ENCODE peak calls at places on chromosome 7, in eight cellular contexts. Z is G401, Q is brain microvascular endothelial cell, E is IMR-90, D is Calu3, U is left cardiac atrium, B is midbrain, P is C1 segment of cervical spinal cord. K is an unnamed sample.

GRCh38 chr7:103679156-103680132 is 233.4 kb upstream of the SLC26A5 start:
- DNase-seq in B (no peak), P (no peak), E (peak), U (no peak), Z (peak), Q (no peak), D (no peak), K (no peak)

GRCh38 chr7:35695987-35696386 is 1.1 kb upstream of the HERPUD2 start:
- DNase-seq in Z (no peak), B (no peak), P (no peak), U (no peak), D (no peak), Q (no peak), E (no peak), K (no peak)

GRCh38 chr7:116543664-116544063 is 18.8 kb downstream of the CAV1 start:
- DNase-seq in Q (no peak), B (no peak), P (no peak), Z (no peak), E (peak), U (no peak), D (no peak), K (no peak)

GRCh38 chr7:130486114-130486962 is 5.5 kb upstream of the MEST start:
- DNase-seq in B (peak), U (peak), P (peak), Z (peak), Q (no peak), D (peak), E (no peak), K (peak)

GRCh38 chr7:157396316-157397035 is 59.7 kb downstream of the DNAJB6 start:
- DNase-seq in P (no peak), B (no peak), U (no peak), D (no peak), E (no peak), Q (no peak), Z (no peak), K (no peak)

GRCh38 chr7:132248841-132249590 is 327.3 kb downstream of the PLXNA4 start:
- DNase-seq in Z (peak), Q (no peak), U (no peak), D (no peak), E (no peak), B (no peak), P (no peak), K (no peak)

GRCh38 chr7:147909712-147910111 is 680.9 kb upstream of the C7orf33 start:
- DNase-seq in U (no peak), Q (no peak), Z (no peak), B (no peak), D (no peak), E (no peak), P (no peak), K (no peak)

GRCh38 chr7:4612939-4613841 is 68.9 kb upstream of the FOXK1 start:
- DNase-seq in U (peak), B (peak), Q (peak), P (peak), D (peak), Z (no peak), E (peak), K (no peak)

GRCh38 chr7:74022507-74022906 is 5.5 kb upstream of the ELN start:
- DNase-seq in Z (no peak), P (no peak), E (no peak), Q (no peak), D (no peak), B (no peak), U (no peak), K (no peak)

GRCh38 chr7:123060446-123060845 is 64.9 kb upstream of the TAS2R16 start:
- DNase-seq in P (no peak), E (no peak), U (no peak), Z (peak), B (no peak), Q (no peak), D (no peak), K (no peak)

GRCh38 chr7:94243312-94243711 is 151.4 kb upstream of the COL1A2 start:
- DNase-seq in U (no peak), D (no peak), Q (no peak), E (no peak), P (no peak), B (no peak), Z (no peak), K (no peak)

GRCh38 chr7:99403764-99404163 is 4.6 kb downstream of the PDAP1 start:
- DNase-seq in U (no peak), Q (no peak), P (no peak), Z (no peak), E (no peak), B (no peak), D (no peak), K (no peak)

GRCh38 chr7:12475362-12476063 is 71.8 kb upstream of the VWDE start:
- DNase-seq in D (no peak), E (peak), B (no peak), U (no peak), P (no peak), Q (peak), Z (no peak), K (no peak)

GRCh38 chr7:156753630-156754029 is 113.1 kb downstream of the RNF32 start:
- DNase-seq in D (no peak), E (no peak), P (no peak), Q (no peak), B (no peak), U (no peak), Z (no peak), K (no peak)

GRCh38 chr7:36128448-36129047 is 24.5 kb upstream of the EEPD1 start:
- DNase-seq in B (peak), E (peak), D (peak), Q (peak), P (peak), U (peak), Z (peak), K (peak)

GRCh38 chr7:76225379-76225778 is 23.7 kb downstream of the SRRM3 start:
- DNase-seq in B (no peak), E (peak), D (peak), P (no peak), Z (no peak), Q (no peak), U (peak), K (no peak)

GRCh38 chr7:44561481-44561880 is 12.2 kb downstream of the DDX56 start:
- DNase-seq in E (no peak), D (no peak), Q (no peak), Z (no peak), U (no peak), B (no peak), P (no peak), K (no peak)

K was measured in globus pallidus.